ENCODE peak calls at places on chromosomes 2 and 18, in seven cellular contexts. One of them, this sample, is unnamed.

GRCh38 chr2:122960727-122961641 is 1064.1 kb upstream of the CNTNAP5 start:
- DNase-seq in H9: no peak
- DNase-seq in neuronal stem cell: no peak
- DNase-seq in IMR-90: no peak
- DNase-seq in H1: no peak
- DNase-seq in mesenchymal stem cell: peak
- DNase-seq in trophoblast cell: no peak
- DNase-seq in this sample: no peak

GRCh38 chr18:79576686-79577351 is 102.8 kb upstream of the CTDP1 start:
- DNase-seq in H9: peak
- DNase-seq in neuronal stem cell: no peak
- DNase-seq in IMR-90: peak
- DNase-seq in H1: no peak
- DNase-seq in mesenchymal stem cell: no peak
- DNase-seq in trophoblast cell: no peak
- DNase-seq in this sample: no peak

GRCh38 chr2:190755796-190756415 is 107.0 kb downstream of the NAB1 start:
- DNase-seq in H9: no peak
- DNase-seq in neuronal stem cell: no peak
- DNase-seq in IMR-90: peak
- DNase-seq in H1: no peak
- DNase-seq in mesenchymal stem cell: no peak
- DNase-seq in trophoblast cell: no peak
- DNase-seq in this sample: no peak

GRCh38 chr18:39149211-39149806 is 1583.7 kb upstream of the CELF4 start:
- DNase-seq in H9: no peak
- DNase-seq in neuronal stem cell: peak
- DNase-seq in IMR-90: no peak
- DNase-seq in H1: no peak
- DNase-seq in mesenchymal stem cell: no peak
- DNase-seq in trophoblast cell: no peak
- DNase-seq in this sample: peak

GRCh38 chr2:154704991-154705390 is 6.5 kb downstream of the KCNJ3 start:
- DNase-seq in H9: no peak
- DNase-seq in neuronal stem cell: no peak
- DNase-seq in IMR-90: no peak
- DNase-seq in H1: no peak
- DNase-seq in mesenchymal stem cell: no peak
- DNase-seq in trophoblast cell: no peak
- DNase-seq in this sample: no peak

GRCh38 chr2:27171351-27171848 is 22.6 kb downstream of the TCF23 start:
- DNase-seq in H9: no peak
- DNase-seq in neuronal stem cell: no peak
- DNase-seq in IMR-90: no peak
- DNase-seq in H1: no peak
- DNase-seq in mesenchymal stem cell: no peak
- DNase-seq in trophoblast cell: peak
- DNase-seq in this sample: no peak

GRCh38 chr2:112793449-112793978 is 9.2 kb upstream of the IL1A start:
- DNase-seq in H9: no peak
- DNase-seq in neuronal stem cell: no peak
- DNase-seq in IMR-90: peak
- DNase-seq in H1: no peak
- DNase-seq in mesenchymal stem cell: peak
- DNase-seq in trophoblast cell: peak
- DNase-seq in this sample: no peak

GRCh38 chr2:65436825-65437221 is 4.4 kb upstream of the SPRED2 start:
- DNase-seq in H9: no peak
- DNase-seq in neuronal stem cell: no peak
- DNase-seq in IMR-90: no peak
- DNase-seq in H1: no peak
- DNase-seq in mesenchymal stem cell: no peak
- DNase-seq in trophoblast cell: no peak
- DNase-seq in this sample: peak

GRCh38 chr2:236932711-236933300 is 152.9 kb upstream of the COPS8 start:
- DNase-seq in H9: no peak
- DNase-seq in neuronal stem cell: no peak
- DNase-seq in IMR-90: no peak
- DNase-seq in H1: no peak
- DNase-seq in mesenchymal stem cell: peak
- DNase-seq in trophoblast cell: no peak
- DNase-seq in this sample: no peak

GRCh38 chr2:217729426-217730058 is 273.3 kb downstream of the TNS1 start:
- DNase-seq in H9: no peak
- DNase-seq in neuronal stem cell: no peak
- DNase-seq in IMR-90: peak
- DNase-seq in H1: no peak
- DNase-seq in mesenchymal stem cell: no peak
- DNase-seq in trophoblast cell: no peak
- DNase-seq in this sample: no peak

GRCh38 chr2:9033385-9034175 is 30.1 kb upstream of the MBOAT2 start:
- DNase-seq in H9: peak
- DNase-seq in neuronal stem cell: no peak
- DNase-seq in IMR-90: no peak
- DNase-seq in H1: no peak
- DNase-seq in mesenchymal stem cell: peak
- DNase-seq in trophoblast cell: no peak
- DNase-seq in this sample: peak

GRCh38 chr2:190860985-190861721 is 19.5 kb upstream of the GLS start:
- DNase-seq in H9: peak
- DNase-seq in neuronal stem cell: no peak
- DNase-seq in IMR-90: peak
- DNase-seq in H1: peak
- DNase-seq in mesenchymal stem cell: peak
- DNase-seq in trophoblast cell: peak
- DNase-seq in this sample: peak

GRCh38 chr2:38248246-38248645 is 128.8 kb downstream of the ATL2 start:
- DNase-seq in H9: no peak
- DNase-seq in neuronal stem cell: no peak
- DNase-seq in IMR-90: no peak
- DNase-seq in H1: no peak
- DNase-seq in mesenchymal stem cell: no peak
- DNase-seq in trophoblast cell: no peak
- DNase-seq in this sample: no peak
- H2AK5ac ChIP-seq in H9: no peak
- H2AK5ac ChIP-seq in neuronal stem cell: no peak
- H2AK5ac ChIP-seq in IMR-90: no peak
- H2AK5ac ChIP-seq in H1: no peak
- H2AK5ac ChIP-seq in mesenchymal stem cell: no peak
- H2AK5ac ChIP-seq in trophoblast cell: no peak
- H2AK5ac ChIP-seq in this sample: no peak

DNA sequence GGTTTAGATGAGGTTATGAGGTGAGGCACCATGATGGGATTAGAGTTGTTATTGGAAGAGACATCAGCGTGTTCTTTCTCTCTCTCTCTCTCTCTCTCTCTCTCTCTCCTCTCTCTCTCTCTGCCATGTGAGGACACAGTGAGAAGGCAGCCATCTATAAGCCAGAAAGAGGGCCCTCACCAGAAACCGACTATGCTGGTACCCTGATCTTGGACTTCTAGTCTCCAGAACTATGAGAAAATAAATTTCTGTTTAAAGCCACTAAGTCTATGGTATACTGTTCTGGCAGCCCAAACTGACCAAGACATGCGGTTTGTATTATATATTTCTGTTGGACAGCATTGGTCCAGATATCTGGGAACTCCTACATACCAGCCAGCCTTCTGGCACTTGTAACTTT is 3.5 kb upstream of the LIPG start:
- DNase-seq in H9: no peak
- DNase-seq in neuronal stem cell: no peak
- DNase-seq in IMR-90: no peak
- DNase-seq in H1: no peak
- DNase-seq in mesenchymal stem cell: no peak
- DNase-seq in trophoblast cell: peak
- DNase-seq in this sample: no peak
- H3K18ac ChIP-seq in H9: no peak
- H3K18ac ChIP-seq in neuronal stem cell: no peak
- H3K18ac ChIP-seq in IMR-90: no peak
- H3K18ac ChIP-seq in H1: no peak
- H3K18ac ChIP-seq in mesenchymal stem cell: no peak
- H3K18ac ChIP-seq in trophoblast cell: no peak
- H3K18ac ChIP-seq in this sample: no peak

DNA sequence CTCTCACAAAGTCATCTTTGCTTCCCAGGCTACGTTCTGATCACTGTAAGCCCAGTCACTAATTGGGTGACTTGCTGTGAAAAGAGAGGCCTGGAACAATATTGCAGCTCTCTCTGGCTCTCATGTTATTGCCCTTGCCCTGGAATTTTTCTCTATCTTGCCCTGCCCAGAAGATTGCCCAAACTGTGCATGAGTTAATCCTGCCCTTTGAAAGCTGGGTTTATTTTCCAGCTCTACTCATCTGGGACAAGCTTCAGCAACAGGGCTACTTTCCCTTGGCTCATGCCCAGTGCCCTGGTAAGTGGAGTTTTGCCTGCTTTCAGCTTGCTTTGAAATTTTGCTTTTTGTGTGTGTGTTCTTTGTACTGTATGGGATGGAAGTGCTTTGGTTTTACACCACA is 6.9 kb upstream of the EHBP1 start:
- DNase-seq in H9: no peak
- DNase-seq in neuronal stem cell: no peak
- DNase-seq in IMR-90: no peak
- DNase-seq in H1: no peak
- DNase-seq in mesenchymal stem cell: no peak
- DNase-seq in trophoblast cell: no peak
- DNase-seq in this sample: no peak
- H2AK5ac ChIP-seq in H9: no peak
- H2AK5ac ChIP-seq in neuronal stem cell: no peak
- H2AK5ac ChIP-seq in IMR-90: no peak
- H2AK5ac ChIP-seq in H1: no peak
- H2AK5ac ChIP-seq in mesenchymal stem cell: no peak
- H2AK5ac ChIP-seq in trophoblast cell: no peak
- H2AK5ac ChIP-seq in this sample: no peak

GRCh38 chr2:40036241-40036640 is 257.2 kb upstream of the THUMPD2 start:
- DNase-seq in H9: no peak
- DNase-seq in neuronal stem cell: no peak
- DNase-seq in IMR-90: no peak
- DNase-seq in H1: no peak
- DNase-seq in mesenchymal stem cell: no peak
- DNase-seq in trophoblast cell: no peak
- DNase-seq in this sample: no peak
- H3K18ac ChIP-seq in H9: no peak
- H3K18ac ChIP-seq in neuronal stem cell: no peak
- H3K18ac ChIP-seq in IMR-90: peak
- H3K18ac ChIP-seq in H1: no peak
- H3K18ac ChIP-seq in mesenchymal stem cell: no peak
- H3K18ac ChIP-seq in trophoblast cell: no peak
- H3K18ac ChIP-seq in this sample: no peak

GRCh38 chr2:180071797-180072196 is 64.7 kb upstream of the CWC22 start:
- DNase-seq in H9: no peak
- DNase-seq in neuronal stem cell: no peak
- DNase-seq in IMR-90: no peak
- DNase-seq in H1: no peak
- DNase-seq in mesenchymal stem cell: no peak
- DNase-seq in trophoblast cell: no peak
- DNase-seq in this sample: no peak
- H2AK5ac ChIP-seq in H9: no peak
- H2AK5ac ChIP-seq in neuronal stem cell: no peak
- H2AK5ac ChIP-seq in IMR-90: no peak
- H2AK5ac ChIP-seq in H1: no peak
- H2AK5ac ChIP-seq in mesenchymal stem cell: no peak
- H2AK5ac ChIP-seq in trophoblast cell: no peak
- H2AK5ac ChIP-seq in this sample: no peak

GRCh38 chr2:58709687-58710354 is 468.7 kb upstream of the FANCL start:
- DNase-seq in H9: no peak
- DNase-seq in neuronal stem cell: no peak
- DNase-seq in IMR-90: no peak
- DNase-seq in H1: no peak
- DNase-seq in mesenchymal stem cell: no peak
- DNase-seq in trophoblast cell: no peak
- DNase-seq in this sample: peak

GRCh38 chr2:58709274-58709673 is 468.1 kb upstream of the FANCL start:
- DNase-seq in H9: no peak
- DNase-seq in neuronal stem cell: no peak
- DNase-seq in IMR-90: no peak
- DNase-seq in H1: no peak
- DNase-seq in mesenchymal stem cell: no peak
- DNase-seq in trophoblast cell: no peak
- DNase-seq in this sample: peak

GRCh38 chr2:58715344-58715743 is 474.2 kb upstream of the FANCL start:
- DNase-seq in H9: no peak
- DNase-seq in neuronal stem cell: no peak
- DNase-seq in IMR-90: no peak
- DNase-seq in H1: no peak
- DNase-seq in mesenchymal stem cell: no peak
- DNase-seq in trophoblast cell: no peak
- DNase-seq in this sample: no peak

GRCh38 chr2:58708565-58708964 is 467.4 kb upstream of the FANCL start:
- DNase-seq in H9: no peak
- DNase-seq in neuronal stem cell: no peak
- DNase-seq in IMR-90: no peak
- DNase-seq in H1: no peak
- DNase-seq in mesenchymal stem cell: no peak
- DNase-seq in trophoblast cell: no peak
- DNase-seq in this sample: no peak

DNA sequence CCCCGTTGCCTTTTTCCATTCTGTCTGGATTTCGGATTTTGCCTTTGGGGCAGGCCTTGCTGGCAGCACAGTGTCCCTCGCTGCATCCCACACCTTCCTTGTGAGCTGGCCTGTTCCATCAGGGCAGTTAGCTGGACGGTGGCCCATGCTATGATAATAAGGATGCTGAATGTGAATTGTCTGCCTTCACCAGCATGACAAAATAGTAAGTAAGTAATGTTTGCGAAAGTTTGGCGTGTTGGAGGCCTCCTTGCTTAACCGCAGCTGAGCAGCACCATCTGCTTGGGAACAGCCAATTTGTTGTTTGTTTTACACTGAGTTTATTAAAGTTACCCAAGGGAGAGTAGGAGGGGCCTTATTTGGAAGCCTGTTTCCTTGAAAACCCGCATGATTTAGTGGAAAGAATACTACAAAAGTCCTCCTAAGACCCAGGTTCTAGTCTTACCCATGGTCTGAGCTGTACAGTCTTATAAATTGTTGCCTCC is 469.7 kb upstream of the FANCL start:
- DNase-seq in H9: no peak
- DNase-seq in neuronal stem cell: no peak
- DNase-seq in IMR-90: no peak
- DNase-seq in H1: no peak
- DNase-seq in mesenchymal stem cell: peak
- DNase-seq in trophoblast cell: no peak
- DNase-seq in this sample: no peak
- H3K18ac ChIP-seq in H9: no peak
- H3K18ac ChIP-seq in neuronal stem cell: no peak
- H3K18ac ChIP-seq in IMR-90: no peak
- H3K18ac ChIP-seq in H1: no peak
- H3K18ac ChIP-seq in mesenchymal stem cell: no peak
- H3K18ac ChIP-seq in trophoblast cell: no peak
- H3K18ac ChIP-seq in this sample: no peak